ENCODE peak calls at places on chromosomes 1 and 21, in five cellular contexts. H is ACHN, N is substantia nigra, C is LoVo, X is HT-29. Y is an unnamed sample.

GRCh38 chr1:174938306-174939000 is 61.3 kb upstream of the CACYBP start:
- DNase-seq in N (no peak), C (no peak), X (no peak), H (no peak), Y (no peak)

GRCh38 chr1:1574721-1575537 is at the start of gene SSU72:
- DNase-seq in H (peak; percentile 90), N (peak; percentile 64), X (peak; percentile 94), C (peak; percentile 91), Y (peak; percentile 89)

GRCh38 chr1:13677896-13678295 is 22.1 kb upstream of the PRDM2 start:
- DNase-seq in N (no peak), C (no peak), H (no peak), X (no peak), Y (no peak)

GRCh38 chr1:54291276-54292014 is 91.5 kb downstream of the MRPL37 start:
- DNase-seq in X (no peak), H (no peak), N (no peak), C (no peak), Y (no peak)

GRCh38 chr1:231590453-231591198 is 36.0 kb upstream of the DISC1 start:
- DNase-seq in N (no peak), C (peak; percentile 49), H (peak; percentile 71), X (peak; percentile 73), Y (peak; percentile 23)

GRCh38 chr1:164703415-164703814 is 144.4 kb downstream of the PBX1 start:
- DNase-seq in C (no peak), N (no peak), X (no peak), H (no peak), Y (no peak)

GRCh38 chr1:242525360-242525722 is 844 bp upstream of the PLD5 start:
- DNase-seq in N (no peak), C (no peak), X (no peak), H (no peak), Y (no peak)

GRCh38 chr21:27424601-27425000 is 457.7 kb upstream of the ADAMTS5 start:
- DNase-seq in N (no peak), C (no peak), X (no peak), H (no peak), Y (no peak)

Y was measured in CD4-positive, alpha-beta T cell.